ENCODE peak calls at places on chromosomes 3 and 15, in four cellular contexts. One of them, this sample, is unnamed.

GRCh38 chr15:69391046-69391757 is 22.9 kb upstream of the KIF23 start:
- DNase-seq in thyroid gland: peak; percentile 57
- DNase-seq in A549: no peak
- DNase-seq in OCI-LY7: no peak
- DNase-seq in this sample: no peak

GRCh38 chr3:9238727-9239295 is 10.6 kb downstream of the SRGAP3 start:
- DNase-seq in A549: no peak
- DNase-seq in thyroid gland: no peak
- DNase-seq in OCI-LY7: no peak
- DNase-seq in this sample: no peak

GRCh38 chr3:189298469-189299375 is 127.0 kb downstream of the TPRG1 start:
- DNase-seq in thyroid gland: no peak
- DNase-seq in OCI-LY7: no peak
- DNase-seq in A549: no peak
- DNase-seq in this sample: no peak

GRCh38 chr3:46924921-46925584 is 47.5 kb downstream of the PTH1R start:
- DNase-seq in thyroid gland: no peak
- DNase-seq in OCI-LY7: no peak
- DNase-seq in A549: no peak
- DNase-seq in this sample: no peak

GRCh38 chr15:100596792-100597191 is 5.2 kb downstream of the LINS1 start:
- DNase-seq in OCI-LY7: no peak
- DNase-seq in thyroid gland: peak; percentile 53
- DNase-seq in A549: no peak
- DNase-seq in this sample: no peak

GRCh38 chr15:40420071-40420713 is 14.6 kb downstream of the IVD start:
- DNase-seq in A549: no peak
- DNase-seq in OCI-LY7: no peak
- DNase-seq in thyroid gland: peak; percentile 95
- DNase-seq in this sample: no peak

GRCh38 chr3:29827756-29828155 is 546.9 kb downstream of the RBMS3 start:
- DNase-seq in A549: no peak
- DNase-seq in OCI-LY7: no peak
- DNase-seq in thyroid gland: no peak
- DNase-seq in this sample: no peak

GRCh38 chr3:57451150-57451846 is 92.8 kb downstream of the DNAH12 start:
- DNase-seq in OCI-LY7: no peak
- DNase-seq in thyroid gland: no peak
- DNase-seq in A549: no peak
- DNase-seq in this sample: no peak

GRCh38 chr15:66508293-66508883 is 3.3 kb downstream of the ZWILCH start:
- DNase-seq in thyroid gland: no peak
- DNase-seq in A549: no peak
- DNase-seq in OCI-LY7: peak; percentile 34
- DNase-seq in this sample: no peak

GRCh38 chr3:155853214-155854146 is 747 bp downstream of the SLC33A1 start:
- DNase-seq in thyroid gland: peak; percentile 32
- DNase-seq in A549: peak; percentile 52
- DNase-seq in OCI-LY7: peak; percentile 43
- DNase-seq in this sample: no peak

GRCh38 chr3:72892081-72892763 is 4.4 kb downstream of the GXYLT2 start:
- DNase-seq in OCI-LY7: no peak
- DNase-seq in thyroid gland: peak; percentile 37
- DNase-seq in A549: no peak
- DNase-seq in this sample: no peak

GRCh38 chr3:128917291-128917690 is 37.9 kb downstream of the ACAD9 start:
- DNase-seq in thyroid gland: no peak
- DNase-seq in A549: no peak
- DNase-seq in OCI-LY7: no peak
- DNase-seq in this sample: no peak

GRCh38 chr15:86333819-86334218 is 254.1 kb downstream of the AGBL1 start:
- DNase-seq in thyroid gland: no peak
- DNase-seq in A549: no peak
- DNase-seq in OCI-LY7: no peak
- DNase-seq in this sample: no peak

GRCh38 chr3:49428697-49429100 is 425 bp downstream of the NICN1 start:
- DNase-seq in A549: peak; percentile 46
- DNase-seq in thyroid gland: no peak
- DNase-seq in OCI-LY7: peak; percentile 31
- DNase-seq in this sample: no peak

GRCh38 chr3:172080503-172080902 is 41.1 kb downstream of the FNDC3B start:
- DNase-seq in thyroid gland: no peak
- DNase-seq in A549: no peak
- DNase-seq in OCI-LY7: no peak
- DNase-seq in this sample: no peak
- H3K4me1 ChIP-seq in thyroid gland: peaks cover 8% of the 10 kb centered on the region
- H3K4me1 ChIP-seq in A549: peaks cover 72% of the 10 kb centered on the region
- H3K4me1 ChIP-seq in OCI-LY7: no peaks in the 10 kb centered on the region
- H3K4me1 ChIP-seq in this sample: peaks cover 44% of the 10 kb centered on the region

DNA sequence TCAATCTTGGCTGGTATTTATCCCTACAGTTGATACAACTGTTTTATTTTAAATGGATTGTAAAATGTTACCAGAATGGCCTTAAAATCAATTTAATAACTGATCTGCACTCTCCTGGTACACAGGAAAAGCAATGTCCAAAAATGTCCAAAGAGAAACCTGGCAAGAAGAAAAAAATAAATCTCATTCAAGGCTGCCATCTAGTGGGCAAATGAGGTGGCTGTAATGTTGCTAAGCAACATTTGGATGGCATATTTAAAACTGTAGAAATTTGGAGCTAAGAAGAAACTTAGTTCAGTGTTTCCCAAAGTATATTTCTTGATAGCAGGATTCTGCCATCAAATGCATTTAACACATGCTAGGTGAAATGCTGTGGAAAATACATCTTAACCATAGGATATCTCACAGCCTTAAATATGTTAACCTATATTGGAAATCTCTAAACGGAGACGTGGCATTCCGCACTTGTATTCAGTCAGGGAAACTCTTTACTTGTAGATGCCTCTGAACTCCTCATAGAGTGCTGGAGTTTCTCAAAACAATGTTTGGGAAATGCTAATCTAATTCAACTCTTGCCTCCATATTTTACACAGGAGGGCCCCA is 216.8 kb downstream of the ERC2 start:
- DNase-seq in OCI-LY7: peak; percentile 53
- DNase-seq in A549: peak; percentile 19
- DNase-seq in thyroid gland: peak; percentile 38
- DNase-seq in this sample: peak; percentile 18
- TF ChIP-seq CTCF in OCI-LY7: peak; percentile 97
- TF ChIP-seq CTCF in A549: peak; percentile 69
- TF ChIP-seq CTCF in thyroid gland: peak; percentile 79
- TF ChIP-seq CTCF in this sample: peak; percentile 69

DNA sequence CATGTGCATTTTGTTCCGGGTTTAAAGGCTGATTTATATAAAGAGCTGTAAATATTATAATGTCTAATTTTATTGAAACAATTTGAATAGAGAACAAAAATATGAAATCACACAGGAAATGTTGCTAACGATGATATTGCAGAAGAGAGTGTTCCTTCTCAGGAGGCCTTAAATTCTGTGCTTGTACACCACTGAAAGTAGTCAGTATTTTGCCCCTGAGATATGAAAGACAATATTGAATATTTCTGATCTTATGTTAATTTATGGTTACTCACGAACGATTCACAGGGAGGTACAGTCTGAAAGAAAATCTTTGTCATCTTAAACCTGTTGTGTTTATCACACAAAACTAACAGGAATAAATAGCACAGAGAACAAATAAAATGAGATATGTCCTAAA is 213.2 kb upstream of the PLSCR5 start:
- DNase-seq in thyroid gland: no peak
- DNase-seq in OCI-LY7: no peak
- DNase-seq in A549: no peak
- DNase-seq in this sample: no peak
- H3K4me1 ChIP-seq in thyroid gland: peaks cover 2% of the 10 kb centered on the region
- H3K4me1 ChIP-seq in OCI-LY7: no peaks in the 10 kb centered on the region
- H3K4me1 ChIP-seq in A549: no peaks in the 10 kb centered on the region
- H3K4me1 ChIP-seq in this sample: no peaks in the 10 kb centered on the region

GRCh38 chr3:63467392-63467791 is 185.1 kb upstream of the SNTN start:
- DNase-seq in A549: no peak
- DNase-seq in OCI-LY7: no peak
- DNase-seq in thyroid gland: no peak
- DNase-seq in this sample: no peak

GRCh38 chr3:63456901-63457300 is 178.8 kb downstream of the SYNPR start:
- DNase-seq in thyroid gland: no peak
- DNase-seq in OCI-LY7: no peak
- DNase-seq in A549: no peak
- DNase-seq in this sample: no peak

GRCh38 chr3:63458405-63458804 is 180.3 kb downstream of the SYNPR start:
- DNase-seq in OCI-LY7: no peak
- DNase-seq in thyroid gland: no peak
- DNase-seq in A549: no peak
- DNase-seq in this sample: no peak

DNA sequence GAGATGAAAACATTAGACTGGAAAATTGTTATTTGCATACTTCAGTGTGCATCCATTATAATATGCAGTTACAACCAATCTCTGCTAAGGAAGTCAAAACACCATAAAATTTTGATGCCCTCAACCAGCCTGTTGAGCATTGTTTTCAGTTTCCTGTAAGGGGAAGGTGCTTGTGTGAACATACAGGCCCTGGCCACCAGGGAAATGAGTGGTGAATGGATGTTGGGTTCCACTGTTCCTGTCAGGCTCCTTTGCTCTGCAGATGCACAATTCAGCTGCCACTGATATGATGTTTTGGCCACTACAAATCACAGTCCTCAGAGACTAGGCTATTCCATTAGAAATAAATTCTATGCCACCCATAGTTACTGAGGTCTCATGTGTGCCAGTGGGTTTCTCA is 184.6 kb downstream of the SYNPR start:
- DNase-seq in A549: no peak
- DNase-seq in thyroid gland: no peak
- DNase-seq in OCI-LY7: no peak
- DNase-seq in this sample: no peak
- TF ChIP-seq CTCF in A549: no peak
- TF ChIP-seq CTCF in thyroid gland: no peak
- TF ChIP-seq CTCF in OCI-LY7: no peak
- TF ChIP-seq CTCF in this sample: no peak